ENCODE peak calls at places on chromosomes 3 and 15, in four cellular contexts. S, T, Z and H are unnamed samples.

GRCh38 chr3:61802772-61803171 is 241.4 kb downstream of the PTPRG start:
- DNase-seq in S (no peak), T (no peak), Z (no peak), H (peak)

GRCh38 chr15:88799341-88799740 is 3.9 kb upstream of the ACAN start:
- DNase-seq in S (no peak), T (no peak), Z (no peak), H (no peak)

GRCh38 chr3:189708375-189708774 is 77.2 kb downstream of the TP63 start:
- DNase-seq in S (no peak), T (no peak), Z (no peak), H (no peak)

GRCh38 chr15:77507151-77507847 is 86.6 kb downstream of the HMG20A start:
- DNase-seq in S (peak), T (no peak), Z (no peak), H (no peak)

GRCh38 chr15:75542386-75542797 is 36.7 kb downstream of the PTPN9 start:
- DNase-seq in S (no peak), T (no peak), Z (no peak), H (no peak)

GRCh38 chr15:101250931-101251829 is 668 bp downstream of the CHSY1 start:
- DNase-seq in S (peak), T (peak), Z (peak), H (peak)

GRCh38 chr15:34514251-34514760 is 69.1 kb downstream of the GOLGA8B start:
- DNase-seq in S (peak), T (no peak), Z (no peak), H (peak)

GRCh38 chr3:12886106-12886679 is 44.8 kb upstream of the RPL32 start:
- DNase-seq in S (no peak), T (no peak), Z (no peak), H (no peak)

GRCh38 chr3:9622438-9622837 is 26.9 kb upstream of the MTMR14 start:
- DNase-seq in S (no peak), T (no peak), Z (no peak), H (no peak)

GRCh38 chr3:50153782-50154475 is 1.2 kb upstream of the SEMA3F start:
- DNase-seq in S (no peak), T (no peak), Z (no peak), H (no peak)

GRCh38 chr15:88954431-88955277 is 41.5 kb upstream of the MFGE8 start:
- DNase-seq in S (no peak), T (no peak), Z (no peak), H (no peak)

GRCh38 chr3:124172297-124172696 is 180.4 kb upstream of the ROPN1 start:
- DNase-seq in S (no peak), T (no peak), Z (no peak), H (no peak)

GRCh38 chr15:99427210-99427609 is 138.6 kb upstream of the MEF2A start:
- DNase-seq in S (no peak), T (no peak), Z (no peak), H (no peak)

GRCh38 chr3:13420051-13420816 is at the start of gene NUP210:
- DNase-seq in S (no peak), T (no peak), Z (peak), H (no peak)

GRCh38 chr3:94272030-94272429 is 209.2 kb downstream of the NSUN3 start:
- DNase-seq in S (no peak), T (no peak), Z (no peak), H (no peak)

GRCh38 chr15:76108021-76108723 is 48.4 kb downstream of the TMEM266 start:
- DNase-seq in S (no peak), T (no peak), Z (no peak), H (no peak)

GRCh38 chr3:46705751-46706572 is 4.8 kb downstream of the TMIE start:
- DNase-seq in S (peak), T (peak), Z (no peak), H (peak)

GRCh38 chr15:87293016-87293415 is 963.5 kb downstream of the NTRK3 start:
- DNase-seq in S (peak), T (no peak), Z (no peak), H (no peak)

GRCh38 chr3:76958231-76958630 is 81.7 kb upstream of the ROBO2 start:
- DNase-seq in S (no peak), T (no peak), Z (no peak), H (no peak)

GRCh38 chr15:42097018-42097417 is 2.7 kb upstream of the PLA2G4D start:
- DNase-seq in S (no peak), T (no peak), Z (no peak), H (no peak)

GRCh38 chr3:115615001-115615447 is 8.3 kb upstream of the GAP43 start:
- DNase-seq in S (peak), T (peak), Z (no peak), H (no peak)

GRCh38 chr3:138833908-138834358 is 795 bp downstream of the PIK3CB start:
- DNase-seq in S (no peak), T (no peak), Z (peak), H (peak)

GRCh38 chr15:77481670-77482069 is 61.0 kb downstream of the HMG20A start:
- DNase-seq in S (peak), T (no peak), Z (no peak), H (peak)

GRCh38 chr3:123279121-123279520 is 77.4 kb downstream of the SEC22A start:
- DNase-seq in S (no peak), T (no peak), Z (no peak), H (no peak)

GRCh38 chr15:74203914-74204431 is 1.4 kb upstream of the STRA6 start:
- DNase-seq in S (peak), T (no peak), Z (no peak), H (peak)

GRCh38 chr3:150312018-150312657 is 96.0 kb upstream of the TSC22D2 start:
- DNase-seq in S (peak), T (no peak), Z (no peak), H (no peak)

GRCh38 chr3:99325407-99325806 is 313.0 kb upstream of the COL8A1 start:
- DNase-seq in S (no peak), T (no peak), Z (no peak), H (no peak)

GRCh38 chr15:42010434-42010833 is 10.4 kb downstream of the PLA2G4E start:
- DNase-seq in S (peak), T (no peak), Z (no peak), H (peak)

GRCh38 chr3:97232635-97233034 is 418.2 kb downstream of the EPHA6 start:
- DNase-seq in S (no peak), T (no peak), Z (no peak), H (no peak)

GRCh38 chr3:152229692-152230091 is 39.0 kb upstream of the MBNL1 start:
- DNase-seq in S (no peak), T (no peak), Z (no peak), H (no peak)

GRCh38 chr3:28577941-28578340 is 229.3 kb upstream of the AZI2 start:
- DNase-seq in S (no peak), T (no peak), Z (no peak), H (no peak)

GRCh38 chr15:31276596-31277298 is 49.9 kb upstream of the KLF13 start:
- DNase-seq in S (no peak), T (no peak), Z (no peak), H (no peak)

GRCh38 chr3:141659821-141660597 is 78.1 kb upstream of the RNF7 start:
- DNase-seq in S (peak), T (no peak), Z (peak), H (peak)

GRCh38 chr3:55873523-55874254 is 386.6 kb upstream of the WNT5A start:
- DNase-seq in S (peak), T (no peak), Z (no peak), H (peak)

GRCh38 chr3:190076601-190077444 is 43.9 kb downstream of the P3H2 start:
- DNase-seq in S (peak), T (peak), Z (no peak), H (peak)

GRCh38 chr3:131840151-131840797 is 194.5 kb downstream of the CPNE4 start:
- DNase-seq in S (no peak), T (no peak), Z (no peak), H (peak)